ENCODE peak calls at places on chromosomes 4 and X, in four cellular contexts. L, Y, B and V are unnamed samples.

GRCh38 chr4:35151816-35152572 is 1092.3 kb downstream of the ARAP2 start:
- DNase-seq in B (no peak), L (peak; percentile 32), Y (peak; percentile 20), V (peak; percentile 29)

GRCh38 chr4:180190382-180190781 is 2052.8 kb upstream of the TENM3 start:
- DNase-seq in L (no peak), B (peak; percentile 48), Y (no peak), V (no peak)

GRCh38 chr4:55397521-55398321 is 2.0 kb downstream of the TMEM165 start:
- DNase-seq in Y (no peak), B (no peak), L (no peak), V (no peak)

GRCh38 chrX:115098897-115099296 is 81.5 kb upstream of the IL13RA2 start:
- DNase-seq in Y (no peak), B (no peak), L (no peak), V (no peak)

GRCh38 chrX:152861826-152862225 is 31.0 kb downstream of the NSDHL start:
- DNase-seq in Y (no peak), L (no peak), B (no peak), V (no peak)

GRCh38 chr4:44961001-44961755 is 234.8 kb upstream of the GNPDA2 start:
- DNase-seq in B (no peak), Y (no peak), L (no peak), V (no peak)

GRCh38 chr4:48483006-48483776 is at the start of gene SLC10A4:
- DNase-seq in B (no peak), Y (peak; percentile 96), L (no peak), V (peak; percentile 6)

GRCh38 chrX:344371-344901 is 25.8 kb upstream of the GTPBP6 start:
- DNase-seq in B (no peak), L (no peak), Y (no peak), V (no peak)

GRCh38 chr4:151434183-151434860 is 25.3 kb downstream of the FHIP1A start:
- DNase-seq in L (no peak), B (no peak), Y (no peak), V (no peak)

GRCh38 chr4:114535725-114536124 is 62.9 kb upstream of the UGT8 start:
- DNase-seq in B (no peak), L (no peak), Y (no peak), V (no peak)

GRCh38 chrX:41737065-41737464 is 13.1 kb downstream of the GPR82 start:
- DNase-seq in Y (no peak), L (no peak), B (no peak), V (no peak)

GRCh38 chrX:46330981-46331380 is 214.2 kb downstream of the ZNF674 start:
- DNase-seq in B (no peak), Y (no peak), L (no peak), V (no peak)

GRCh38 chr4:123553279-123553678 is 156.7 kb downstream of the SPRY1 start:
- DNase-seq in Y (no peak), L (no peak), B (no peak), V (no peak)

GRCh38 chrX:155997436-155997835 is at the start of gene IL9R:
- DNase-seq in B (peak; percentile 15), L (no peak), Y (no peak), V (no peak)

GRCh38 chr4:165874072-165874798 is 1.2 kb downstream of the TLL1 start:
- DNase-seq in Y (peak; percentile 16), L (no peak), B (no peak), V (peak; percentile 5)

GRCh38 chrX:79081895-79082512 is 62.5 kb upstream of the GPR174 start:
- DNase-seq in L (no peak), B (peak; percentile 61), Y (peak; percentile 33), V (peak; percentile 4)

GRCh38 chr4:25161599-25161960 is 1.3 kb upstream of the SEPSECS start:
- DNase-seq in B (no peak), L (no peak), Y (no peak), V (no peak)

GRCh38 chr4:55827582-55827981 is 8.0 kb downstream of the EXOC1L start:
- DNase-seq in L (no peak), B (no peak), Y (no peak), V (no peak)

GRCh38 chrX:45769919-45770582 is 569.4 kb upstream of the DIPK2B start:
- DNase-seq in Y (peak; percentile 9), B (peak; percentile 51), L (peak; percentile 88), V (peak; percentile 86)

GRCh38 chr4:156377036-156377700 is 423.5 kb upstream of the CTSO start:
- DNase-seq in B (no peak), L (no peak), Y (no peak), V (no peak)

GRCh38 chr4:59553739-59554126 is 1646.4 kb upstream of the ADGRL3 start:
- DNase-seq in B (no peak), Y (no peak), L (no peak), V (peak; percentile 21)

GRCh38 chrX:120020305-120020704 is 57.2 kb downstream of the RHOXF2B start:
- DNase-seq in Y (no peak), B (no peak), L (no peak), V (no peak)

GRCh38 chrX:49192722-49193328 is 6.7 kb upstream of the PRICKLE3 start:
- DNase-seq in L (no peak), Y (no peak), B (no peak), V (peak; percentile 55)

GRCh38 chrX:137118136-137118535 is 84.3 kb upstream of the GPR101 start:
- DNase-seq in B (no peak), Y (no peak), L (no peak), V (no peak)

GRCh38 chr4:107951551-107951950 is 20.2 kb downstream of the CYP2U1 start:
- DNase-seq in Y (no peak), L (no peak), B (no peak), V (no peak)

GRCh38 chr4:114384629-114385028 is 214.0 kb upstream of the UGT8 start:
- DNase-seq in Y (peak; percentile 29), L (peak; percentile 18), B (no peak), V (peak; percentile 44)

GRCh38 chrX:16993791-16994318 is 47.4 kb downstream of the REPS2 start:
- DNase-seq in B (no peak), L (no peak), Y (no peak), V (peak; percentile 6)

GRCh38 chrX:16997313-16997712 is 50.9 kb downstream of the REPS2 start:
- DNase-seq in Y (no peak), L (no peak), B (no peak), V (no peak)

GRCh38 chrX:17000751-17001150 is 54.3 kb downstream of the REPS2 start:
- DNase-seq in L (peak; percentile 55), Y (no peak), B (no peak), V (no peak)

GRCh38 chrX:16999275-16999674 is 52.8 kb downstream of the REPS2 start:
- DNase-seq in B (no peak), L (no peak), Y (peak; percentile 10), V (no peak)
- TF ChIP-seq PBX3 in B (no peak), L (no peak), Y (no peak), V (no peak)

DNA sequence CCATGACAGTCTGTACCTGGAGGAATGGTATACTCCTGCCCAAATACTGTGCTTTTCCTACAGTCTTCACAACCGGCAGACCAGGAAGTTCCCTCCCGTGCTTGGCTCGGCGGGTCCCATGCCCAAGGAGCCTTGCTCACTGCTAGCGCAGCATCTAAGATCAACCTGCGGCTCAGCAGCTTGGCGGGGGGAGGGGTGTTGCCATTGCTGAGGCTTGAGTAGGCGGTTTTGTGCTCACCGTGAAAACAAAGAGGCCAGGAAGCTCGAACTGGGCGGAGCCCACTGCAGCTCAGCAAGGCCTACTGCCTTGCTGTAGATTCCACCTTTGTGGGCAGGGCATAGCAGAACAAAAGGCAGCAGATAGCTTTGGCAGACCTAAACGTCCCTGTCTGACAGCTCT is 152.7 kb downstream of the TEX11 start:
- DNase-seq in B (no peak), Y (no peak), L (no peak), V (no peak)
- TF ChIP-seq PBX3 in B (no peak), Y (no peak), L (no peak), V (no peak)

GRCh38 chr4:137934046-137934445 is 308.1 kb downstream of the SLC7A11 start:
- DNase-seq in Y (no peak), B (no peak), L (no peak), V (no peak)

GRCh38 chr4:137934921-137935320 is 307.2 kb downstream of the SLC7A11 start:
- DNase-seq in Y (no peak), L (no peak), B (no peak), V (no peak)
- TF ChIP-seq PBX3 in Y (no peak), L (no peak), B (no peak), V (no peak)

GRCh38 chrX:74545880-74546279 is 68.5 kb downstream of the RLIM start:
- DNase-seq in B (no peak), Y (no peak), L (no peak), V (no peak)

GRCh38 chrX:74546984-74547383 is 67.4 kb downstream of the RLIM start:
- DNase-seq in L (no peak), Y (no peak), B (no peak), V (no peak)

GRCh38 chrX:74551934-74552333 is 62.5 kb downstream of the RLIM start:
- DNase-seq in B (no peak), L (no peak), Y (no peak), V (no peak)

DNA sequence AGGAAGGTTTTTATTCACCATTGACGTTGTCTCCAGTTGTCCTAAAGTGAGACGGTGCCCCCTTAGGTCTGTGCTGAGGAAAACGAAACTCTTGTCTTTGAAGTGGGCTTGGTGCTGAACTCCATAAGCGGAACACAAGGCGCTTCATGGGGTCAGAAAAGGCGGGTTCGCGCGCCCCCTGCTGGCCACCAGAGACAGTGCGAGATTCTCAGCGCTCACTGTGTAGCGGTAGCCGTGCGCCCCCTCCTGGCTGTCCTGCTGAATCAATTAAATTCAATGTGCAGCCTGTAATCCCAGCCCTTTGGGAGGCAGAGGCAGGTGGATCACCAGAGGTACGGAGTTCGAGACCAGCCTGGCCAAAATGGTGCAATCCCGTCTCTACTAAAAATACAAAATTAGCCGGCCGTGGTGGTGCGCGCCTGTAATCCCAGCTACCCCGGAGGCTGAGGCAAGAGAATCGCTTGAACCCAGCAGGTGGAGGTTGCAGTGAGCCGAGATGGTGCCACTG is 64.1 kb downstream of the RLIM start:
- DNase-seq in B (peak; percentile 35), L (peak; percentile 53), Y (peak; percentile 75), V (peak; percentile 81)
- TF ChIP-seq PBX3 in B (no peak), L (no peak), Y (no peak), V (no peak)

GRCh38 chr4:22345678-22346077 is 170.2 kb downstream of the ADGRA3 start:
- DNase-seq in B (no peak), Y (no peak), L (no peak), V (no peak)
- TF ChIP-seq PBX3 in B (no peak), Y (no peak), L (no peak), V (no peak)

DNA sequence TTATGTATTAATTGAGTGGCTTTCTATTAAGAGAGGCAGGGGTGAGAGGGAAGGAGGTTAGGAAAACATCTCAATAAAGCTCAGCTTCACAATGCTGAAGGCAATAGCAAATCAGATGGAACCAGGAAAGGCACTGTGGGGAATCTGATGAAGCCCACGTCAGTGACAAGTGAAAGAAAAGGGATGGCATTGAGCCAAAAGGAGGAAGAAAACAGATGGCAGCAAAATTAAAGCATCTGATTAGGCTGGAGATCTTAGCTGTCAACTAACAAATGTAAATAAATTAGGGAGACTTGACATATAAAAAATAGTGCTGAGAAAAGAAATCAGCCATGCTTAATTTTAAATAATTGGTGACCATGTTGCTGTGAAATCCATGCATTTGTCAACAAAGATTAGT is 181.0 kb downstream of the RASL11B start:
- DNase-seq in Y (no peak), L (no peak), B (no peak), V (no peak)
- TF ChIP-seq PBX3 in Y (no peak), L (no peak), B (no peak), V (no peak)

DNA sequence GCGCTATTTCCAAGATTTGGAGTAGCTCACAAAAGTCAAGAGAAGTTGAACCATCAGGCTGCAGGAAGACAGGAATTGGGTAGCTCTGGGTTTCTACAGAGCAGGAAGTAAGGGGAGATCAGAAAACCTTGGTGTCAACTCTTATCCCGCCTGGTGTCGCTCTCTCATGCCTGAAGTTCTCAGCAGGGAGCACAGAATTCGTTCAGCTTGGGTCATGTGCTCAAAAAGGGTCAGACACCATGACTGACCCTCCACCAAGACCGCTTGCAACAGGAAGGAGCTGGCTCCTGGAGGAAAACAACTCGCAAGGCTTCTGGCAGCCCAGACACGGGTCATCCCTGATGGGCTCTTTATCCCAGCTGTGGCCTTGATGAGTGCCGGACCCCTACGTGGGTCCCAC is 93.7 kb upstream of the MSX1 start:
- DNase-seq in B (no peak), L (no peak), Y (no peak), V (no peak)
- TF ChIP-seq PBX3 in B (no peak), L (no peak), Y (no peak), V (no peak)